ENCODE peak calls at places on chromosomes 2 and 18, in four cellular contexts. N, G, O and S are unnamed samples.
A peak's percentile ranks its signal among the peaks of the same experiment; 100 is the strongest.

GRCh38 chr2:239657992-239658391 is 257.2 kb upstream of the HDAC4 start:
- DNase-seq in N (no peak), G (no peak), O (no peak), S (no peak)

GRCh38 chr18:14949800-14950415 is 201.9 kb downstream of the ANKRD30B start:
- DNase-seq in N (no peak), G (no peak), O (no peak), S (no peak)

GRCh38 chr2:210225461-210225798 is 183 bp upstream of the ACADL start:
- DNase-seq in N (no peak), G (no peak), O (no peak), S (no peak)

GRCh38 chr2:98454500-98455235 is 10.0 kb downstream of the INPP4A start:
- DNase-seq in N (peak; percentile 74), G (no peak), O (no peak), S (no peak)

GRCh38 chr2:119106301-119106897 is 52.2 kb downstream of the C1QL2 start:
- DNase-seq in N (peak; percentile 64), G (peak; percentile 81), O (peak; percentile 35), S (no peak)

GRCh38 chr2:151302879-151303278 is 13.4 kb upstream of the NMI start:
- DNase-seq in N (peak; percentile 64), G (no peak), O (no peak), S (no peak)

GRCh38 chr2:27973592-27973991 is 83.1 kb downstream of the BABAM2 start:
- DNase-seq in N (no peak), G (no peak), O (no peak), S (no peak)

GRCh38 chr2:184683923-184684322 is 85.6 kb downstream of the ZNF804A start:
- DNase-seq in N (no peak), G (no peak), O (no peak), S (no peak)

GRCh38 chr2:53317863-53318262 is 449.7 kb upstream of the CHAC2 start:
- DNase-seq in N (no peak), G (no peak), O (no peak), S (no peak)

GRCh38 chr2:98607741-98608117 is 583 bp downstream of the COA5 start:
- DNase-seq in N (no peak), G (no peak), O (no peak), S (no peak)

GRCh38 chr18:62586148-62586774 is 63.4 kb downstream of the ZCCHC2 start:
- DNase-seq in N (peak; percentile 78), G (peak; percentile 85), O (peak; percentile 29), S (peak; percentile 34)

GRCh38 chr2:42568431-42569115 is at the start of gene MTA3:
- DNase-seq in N (peak; percentile 78), G (peak; percentile 81), O (peak; percentile 27), S (no peak)

GRCh38 chr2:226803410-226803809 is 3.8 kb upstream of the IRS1 start:
- DNase-seq in N (no peak), G (no peak), O (no peak), S (no peak)

GRCh38 chr2:226800941-226801784 is 1.5 kb upstream of the IRS1 start:
- DNase-seq in N (no peak), G (peak; percentile 91), O (peak; percentile 79), S (peak; percentile 54)

GRCh38 chr2:226799211-226799975 is at the start of gene IRS1:
- DNase-seq in N (peak; percentile 64), G (peak; percentile 72), O (peak; percentile 66), S (no peak)

GRCh38 chr2:226799976-226800940 is 638 bp upstream of the IRS1 start:
- DNase-seq in N (no peak), G (no peak), O (peak; percentile 98), S (no peak)

GRCh38 chr2:226802573-226802972 is 3.0 kb upstream of the IRS1 start:
- DNase-seq in N (peak; percentile 71), G (no peak), O (peak; percentile 86), S (no peak)
- TF ChIP-seq CBFB in N (no peak), G (no peak), O (no peak), S (no peak)

GRCh38 chr2:60884795-60885194 is 3.4 kb downstream of the REL start:
- DNase-seq in N (peak; percentile 24), G (no peak), O (no peak), S (no peak)

GRCh38 chr2:60883896-60884295 is 2.5 kb downstream of the REL start:
- DNase-seq in N (no peak), G (no peak), O (no peak), S (no peak)

GRCh38 chr2:60880988-60881932 is at the start of gene REL:
- DNase-seq in N (peak; percentile 94), G (peak; percentile 89), O (peak; percentile 83), S (peak; percentile 59)

GRCh38 chr2:60885683-60886082 is 4.3 kb downstream of the REL start:
- DNase-seq in N (peak; percentile 42), G (no peak), O (peak; percentile 85), S (no peak)

DNA sequence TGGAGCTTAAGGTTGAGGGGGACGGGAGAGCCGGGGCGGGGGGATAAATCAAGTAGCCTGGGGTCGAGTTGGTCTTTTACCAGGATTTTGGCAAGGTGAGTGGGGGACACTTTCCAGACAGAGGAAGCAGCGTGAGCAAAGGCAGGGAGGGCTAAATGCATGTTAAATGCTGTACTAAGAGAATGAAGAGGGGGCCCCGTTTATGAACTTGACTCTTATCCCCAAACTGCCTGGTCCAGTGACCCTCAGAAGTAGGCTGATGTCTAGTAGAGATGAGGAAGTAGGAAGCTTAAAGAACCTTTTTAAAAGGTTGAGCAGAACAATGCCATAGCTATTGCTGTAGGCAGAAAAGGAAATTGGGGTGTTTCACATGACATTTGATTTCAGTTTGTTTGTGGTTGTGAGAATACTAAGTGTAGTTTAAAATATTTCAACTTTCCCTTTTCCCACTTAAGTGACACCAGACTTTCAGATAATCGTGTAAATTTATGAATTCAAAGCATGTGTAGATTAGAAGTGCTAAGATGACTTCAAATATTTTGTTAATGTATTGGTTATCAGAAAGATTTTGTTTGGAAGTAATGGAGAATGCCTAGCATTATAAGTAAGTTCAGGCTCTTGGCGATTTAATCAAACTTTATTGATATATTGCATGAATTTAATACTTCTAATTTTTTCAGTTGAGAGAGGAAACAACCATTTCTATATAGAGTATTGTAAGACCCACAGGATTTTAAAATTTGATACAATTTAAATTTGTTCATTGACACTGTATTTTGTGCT is 1.8 kb downstream of the REL start:
- DNase-seq in N (peak; percentile 67), G (no peak), O (no peak), S (peak; percentile 61)
- TF ChIP-seq CBFB in N (no peak), G (no peak), O (no peak), S (no peak)

DNA sequence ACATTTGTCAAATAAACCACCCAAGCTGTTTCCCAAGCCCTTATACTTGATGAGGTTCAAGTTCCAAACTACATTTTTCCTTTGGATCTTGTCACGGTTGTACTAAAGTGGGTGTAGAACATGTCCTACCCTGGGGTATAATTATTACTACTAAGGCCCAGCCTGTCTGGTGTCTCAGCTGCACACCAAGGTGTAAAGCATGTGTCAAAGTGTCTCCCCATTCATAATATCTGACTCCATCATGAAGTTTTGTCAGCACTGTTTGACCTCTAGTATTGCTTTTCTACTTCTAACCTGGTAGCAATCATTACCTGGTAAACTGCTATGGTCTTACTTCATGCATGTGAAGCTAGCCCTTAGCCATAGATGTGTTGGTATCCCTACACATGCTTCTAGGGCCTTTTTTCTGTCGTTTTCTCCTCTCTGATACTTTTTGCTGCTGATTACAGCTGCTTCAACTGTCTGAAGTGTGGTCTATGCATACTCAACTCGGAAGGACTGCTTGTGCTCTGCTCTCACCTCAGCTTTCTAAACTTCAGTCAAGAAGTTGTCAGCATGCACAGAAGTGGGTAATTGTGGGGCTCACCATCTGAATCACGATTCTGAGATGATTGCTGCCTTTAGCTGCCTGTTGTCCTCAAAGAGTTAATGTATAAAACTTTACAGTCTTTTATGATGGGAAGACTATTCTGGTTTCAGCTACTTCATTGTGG is 445.7 kb upstream of the TRIB2 start:
- DNase-seq in N (no peak), G (no peak), O (no peak), S (no peak)
- TF ChIP-seq CBFB in N (no peak), G (no peak), O (no peak), S (no peak)

GRCh38 chr2:238458641-238459040 is 31.9 kb downstream of the ASB1 start:
- DNase-seq in N (no peak), G (no peak), O (no peak), S (no peak)
- TF ChIP-seq CBFB in N (no peak), G (no peak), O (no peak), S (no peak)

GRCh38 chr18:27996792-27997191 is 180.1 kb downstream of the CDH2 start:
- DNase-seq in N (no peak), G (no peak), O (no peak), S (no peak)
- TF ChIP-seq CBFB in N (no peak), G (no peak), O (no peak), S (no peak)

GRCh38 chr2:22282215-22282614 is 1102.8 kb upstream of the KLHL29 start:
- DNase-seq in N (no peak), G (no peak), O (no peak), S (no peak)

GRCh38 chr2:22282902-22283301 is 1102.1 kb upstream of the KLHL29 start:
- DNase-seq in N (no peak), G (no peak), O (no peak), S (no peak)

GRCh38 chr2:22276696-22277095 is 1108.3 kb upstream of the KLHL29 start:
- DNase-seq in N (no peak), G (no peak), O (no peak), S (peak; percentile 1)

DNA sequence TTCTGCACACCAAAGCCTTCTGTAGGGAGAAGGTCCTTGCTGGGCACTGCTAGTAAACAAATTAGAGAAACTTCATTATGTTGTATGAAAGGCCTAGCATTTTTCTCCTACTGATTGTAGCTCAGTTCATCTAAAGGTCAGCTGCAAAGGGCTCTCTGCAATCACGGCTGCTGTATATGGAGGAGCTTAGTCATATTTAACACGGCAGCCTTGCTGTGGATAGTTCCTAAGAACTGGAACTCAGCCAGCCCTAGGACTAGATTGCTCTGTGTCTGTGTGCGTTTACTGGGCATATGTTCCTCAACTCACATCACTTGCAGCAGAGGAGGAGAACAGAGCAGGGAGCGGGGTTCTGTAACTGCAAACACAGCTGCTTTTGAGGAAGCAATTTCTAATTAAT is 1103.9 kb upstream of the KLHL29 start:
- DNase-seq in N (no peak), G (no peak), O (no peak), S (no peak)
- TF ChIP-seq CBFB in N (no peak), G (no peak), O (no peak), S (no peak)

GRCh38 chr2:11457935-11458334 is 8.0 kb downstream of the E2F6 start:
- DNase-seq in N (no peak), G (no peak), O (no peak), S (no peak)

GRCh38 chr2:11454824-11455223 is 11.1 kb downstream of the E2F6 start:
- DNase-seq in N (no peak), G (no peak), O (no peak), S (no peak)

GRCh38 chr2:11459816-11460215 is 6.1 kb downstream of the E2F6 start:
- DNase-seq in N (no peak), G (no peak), O (no peak), S (no peak)

GRCh38 chr2:11456251-11456650 is 9.7 kb downstream of the E2F6 start:
- DNase-seq in N (no peak), G (no peak), O (no peak), S (no peak)

GRCh38 chr2:11458753-11459152 is 7.2 kb downstream of the E2F6 start:
- DNase-seq in N (no peak), G (no peak), O (no peak), S (no peak)
- TF ChIP-seq CBFB in N (no peak), G (no peak), O (no peak), S (no peak)